ENCODE peak calls at places on chromosomes 2 and 18, in ten cellular contexts. M, N, D, F, U, S, I, P, C and J are unnamed samples.

GRCh38 chr2:14628906-14629305 is 3.6 kb upstream of the LRATD1 start:
- DNase-seq in M (no peak), N (no peak), D (no peak), F (no peak), U (no peak), S (peak; percentile 43), I (no peak), P (no peak), C (no peak), J (no peak)

GRCh38 chr18:48740846-48741485 is 202.1 kb downstream of the CTIF start:
- DNase-seq in M (no peak), N (no peak), D (no peak), F (peak; percentile 70), U (no peak), S (no peak), I (no peak), P (no peak), C (no peak), J (no peak)

GRCh38 chr2:63856302-63856600 is 14.6 kb downstream of the UGP2 start:
- DNase-seq in M (no peak), N (no peak), D (no peak), F (no peak), U (no peak), S (no peak), I (no peak), P (no peak), C (no peak), J (no peak)

GRCh38 chr2:25041307-25041927 is 459 bp upstream of the EFR3B start:
- DNase-seq in M (no peak), N (peak; percentile 65), D (peak; percentile 43), F (peak; percentile 74), U (peak; percentile 27), S (peak; percentile 84), I (peak; percentile 31), P (peak; percentile 37), C (peak; percentile 67), J (peak; percentile 51)

GRCh38 chr2:240163056-240163714 is 22.7 kb upstream of the OTOS start:
- DNase-seq in M (no peak), N (no peak), D (no peak), F (no peak), U (no peak), S (no peak), I (no peak), P (no peak), C (no peak), J (no peak)

GRCh38 chr2:197559656-197560055 is 43.8 kb downstream of the MOB4 start:
- DNase-seq in M (no peak), N (no peak), D (no peak), F (no peak), U (no peak), S (no peak), I (no peak), P (no peak), C (no peak), J (no peak)

GRCh38 chr2:178072383-178073301 is at the start of gene PDE11A:
- DNase-seq in M (peak; percentile 52), N (peak; percentile 91), D (peak; percentile 39), F (peak; percentile 79), U (no peak), S (peak; percentile 93), I (peak; percentile 65), P (peak; percentile 61), C (peak; percentile 87), J (peak; percentile 64)

GRCh38 chr2:72032481-72033041 is 115.1 kb downstream of the CYP26B1 start:
- DNase-seq in M (no peak), N (no peak), D (peak; percentile 17), F (no peak), U (no peak), S (no peak), I (no peak), P (no peak), C (no peak), J (no peak)

GRCh38 chr2:215269397-215270117 is 42.3 kb upstream of the ATIC start:
- DNase-seq in M (no peak), N (peak; percentile 76), D (peak; percentile 56), F (peak; percentile 67), U (peak; percentile 47), S (peak; percentile 84), I (peak; percentile 82), P (peak; percentile 74), C (peak; percentile 69), J (peak; percentile 75)

GRCh38 chr2:187525164-187525900 is 28.9 kb downstream of the TFPI start:
- DNase-seq in M (no peak), N (no peak), D (no peak), F (no peak), U (no peak), S (no peak), I (no peak), P (no peak), C (no peak), J (no peak)

GRCh38 chr2:85992611-85993010 is 103.8 kb upstream of the ST3GAL5 start:
- DNase-seq in M (no peak), N (no peak), D (no peak), F (no peak), U (no peak), S (no peak), I (no peak), P (no peak), C (no peak), J (no peak)

GRCh38 chr2:88452151-88452851 is at the start of gene FOXI3:
- DNase-seq in M (no peak), N (no peak), D (peak; percentile 36), F (no peak), U (no peak), S (peak; percentile 37), I (no peak), P (no peak), C (peak; percentile 56), J (no peak)

GRCh38 chr2:8580316-8581047 is 101.4 kb upstream of the ID2 start:
- DNase-seq in M (no peak), N (no peak), D (no peak), F (peak; percentile 11), U (no peak), S (no peak), I (no peak), P (no peak), C (no peak), J (no peak)

GRCh38 chr2:8582850-8583399 is 98.9 kb upstream of the ID2 start:
- DNase-seq in M (no peak), N (no peak), D (no peak), F (peak; percentile 26), U (no peak), S (no peak), I (no peak), P (no peak), C (no peak), J (no peak)

GRCh38 chr2:8582191-8582849 is 99.5 kb upstream of the ID2 start:
- DNase-seq in M (no peak), N (peak; percentile 54), D (no peak), F (peak; percentile 19), U (no peak), S (no peak), I (no peak), P (no peak), C (no peak), J (no peak)

GRCh38 chr2:8581048-8581561 is 100.8 kb upstream of the ID2 start:
- DNase-seq in M (no peak), N (no peak), D (no peak), F (peak; percentile 22), U (no peak), S (no peak), I (no peak), P (no peak), C (no peak), J (no peak)

GRCh38 chr2:8581601-8582041 is 100.2 kb upstream of the ID2 start:
- DNase-seq in M (no peak), N (peak; percentile 68), D (no peak), F (peak; percentile 23), U (no peak), S (no peak), I (no peak), P (no peak), C (no peak), J (no peak)
- TF ChIP-seq CTCF in M (no peak), N (no peak), D (no peak), F (no peak), U (no peak), S (no peak), I (no peak), P (no peak), C (no peak), J (no peak)

DNA sequence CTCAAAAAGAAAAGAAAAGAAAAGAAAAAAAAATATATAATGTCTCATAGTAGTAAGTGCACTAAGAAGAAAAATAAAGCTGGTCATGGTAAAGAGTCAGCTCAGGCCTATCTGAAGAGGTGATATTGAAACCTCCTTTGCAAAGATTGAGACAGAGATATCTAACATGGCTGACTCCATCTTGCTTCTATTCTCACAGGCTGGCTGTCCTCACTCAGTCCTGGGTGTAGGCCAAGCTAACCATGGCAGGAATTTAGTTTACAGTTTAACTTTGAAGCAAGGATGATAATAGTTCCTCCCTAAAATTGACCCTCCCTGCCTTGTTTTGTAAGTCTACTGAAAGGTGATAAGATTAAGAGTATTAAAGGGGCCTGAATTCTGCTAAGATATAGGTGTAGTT is 195.5 kb upstream of the SESTD1 start:
- DNase-seq in M (no peak), N (no peak), D (no peak), F (no peak), U (no peak), S (peak; percentile 15), I (no peak), P (peak; percentile 53), C (no peak), J (no peak)
- TF ChIP-seq CTCF in M (no peak), N (no peak), D (no peak), F (no peak), U (no peak), S (no peak), I (no peak), P (no peak), C (no peak), J (no peak)

GRCh38 chr2:80256396-80257167 is 48.0 kb downstream of the LRRTM1 start:
- DNase-seq in M (no peak), N (no peak), D (no peak), F (no peak), U (no peak), S (peak; percentile 61), I (peak; percentile 29), P (no peak), C (peak; percentile 6), J (no peak)
- TF ChIP-seq CTCF in M (no peak), N (no peak), D (no peak), F (no peak), U (peak; percentile 43), S (peak; percentile 31), I (peak; percentile 37), P (peak; percentile 18), C (peak; percentile 30), J (peak; percentile 58)

GRCh38 chr2:30110773-30111172 is 36.0 kb upstream of the YPEL5 start:
- DNase-seq in M (no peak), N (no peak), D (no peak), F (no peak), U (no peak), S (no peak), I (peak; percentile 34), P (peak; percentile 49), C (no peak), J (no peak)

GRCh38 chr2:30115141-30115980 is 31.4 kb upstream of the YPEL5 start:
- DNase-seq in M (peak; percentile 61), N (peak; percentile 90), D (peak; percentile 75), F (peak; percentile 86), U (peak; percentile 85), S (peak; percentile 86), I (peak; percentile 85), P (peak; percentile 87), C (peak; percentile 81), J (peak; percentile 87)

GRCh38 chr2:30113617-30114293 is 33.1 kb upstream of the YPEL5 start:
- DNase-seq in M (no peak), N (peak; percentile 74), D (no peak), F (no peak), U (no peak), S (peak; percentile 54), I (peak; percentile 92), P (peak; percentile 88), C (no peak), J (no peak)

GRCh38 chr2:30115981-30116285 is 30.9 kb upstream of the YPEL5 start:
- DNase-seq in M (no peak), N (no peak), D (no peak), F (no peak), U (no peak), S (no peak), I (no peak), P (no peak), C (no peak), J (no peak)
- TF ChIP-seq CTCF in M (peak; percentile 45), N (no peak), D (no peak), F (no peak), U (peak; percentile 4), S (no peak), I (no peak), P (no peak), C (no peak), J (no peak)